ENCODE peak calls at places on chromosomes 6 and 20, in five cellular contexts. H, D, A, O and E are unnamed samples.

GRCh38 chr6:134512946-134513345 is 195.0 kb upstream of the SGK1 start:
- DNase-seq in A (no peak), H (no peak), O (no peak), D (no peak), E (no peak)

GRCh38 chr6:105509506-105510331 is 106.8 kb upstream of the PREP start:
- DNase-seq in O (peak), A (peak), D (no peak), H (no peak), E (no peak)

GRCh38 chr20:34475979-34476736 is 40.1 kb upstream of the DYNLRB1 start:
- DNase-seq in H (peak), D (peak), O (no peak), A (no peak), E (no peak)

GRCh38 chr6:128725271-128726233 is 157.4 kb upstream of the LAMA2 start:
- DNase-seq in A (peak), O (no peak), D (peak), H (peak), E (peak)

GRCh38 chr6:152273638-152274037 is 363.5 kb downstream of the SYNE1 start:
- DNase-seq in O (no peak), H (no peak), D (peak), A (no peak), E (no peak)

GRCh38 chr6:110139052-110139451 is 40.4 kb downstream of the WASF1 start:
- DNase-seq in D (no peak), O (no peak), H (no peak), A (no peak), E (no peak)

GRCh38 chr20:43752561-43753301 is 25.9 kb upstream of the GTSF1L start:
- DNase-seq in A (no peak), H (peak), D (no peak), O (no peak), E (peak)

GRCh38 chr20:12660918-12661317 is 347.9 kb upstream of the SPTLC3 start:
- DNase-seq in D (no peak), A (no peak), H (no peak), O (peak), E (no peak)

GRCh38 chr20:55513966-55514365 is 491.4 kb downstream of the CBLN4 start:
- DNase-seq in O (no peak), A (no peak), H (no peak), D (no peak), E (no peak)

GRCh38 chr6:148192310-148192709 is 150.3 kb upstream of the SASH1 start:
- DNase-seq in O (no peak), D (no peak), H (no peak), A (no peak), E (peak)

GRCh38 chr6:46097381-46097780 is 32.4 kb upstream of the ENPP4 start:
- DNase-seq in A (no peak), D (no peak), H (no peak), O (no peak), E (no peak)

DNA sequence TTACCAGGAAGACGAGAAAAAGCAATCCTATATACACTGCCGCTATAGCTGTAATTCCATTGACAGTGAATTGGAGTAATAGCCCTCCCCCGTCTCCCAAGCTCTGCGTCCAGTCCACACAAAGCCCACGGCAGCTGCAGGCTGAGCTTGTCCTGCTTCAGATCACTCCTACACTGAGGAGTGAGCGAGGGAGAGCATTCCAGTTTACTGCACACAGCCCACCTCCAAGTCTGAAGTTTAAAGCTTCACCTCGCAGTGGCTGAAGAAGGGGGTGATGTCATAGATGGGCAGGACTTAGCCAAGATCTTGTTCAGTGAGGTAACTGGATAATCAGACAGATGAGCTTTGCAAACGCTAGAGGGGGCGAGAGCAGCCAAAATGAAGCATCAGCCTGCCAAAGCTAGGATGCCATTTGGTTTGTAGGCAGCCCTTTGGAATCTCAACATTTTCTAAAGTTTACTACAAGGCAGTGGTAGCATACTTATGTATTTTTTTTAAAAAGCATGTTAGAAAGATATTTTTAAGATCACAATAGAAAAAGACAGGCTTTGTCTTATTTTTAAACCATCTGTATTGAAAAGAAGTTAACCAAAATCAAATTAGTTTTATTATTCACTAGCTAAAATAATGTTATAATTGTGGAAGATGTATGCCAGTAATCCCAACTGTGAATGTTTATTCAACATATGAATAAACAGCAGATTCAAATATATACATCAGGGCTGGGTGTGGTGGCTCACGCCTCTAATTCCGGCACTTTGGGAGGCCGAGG is at the start of gene FLRT3:
- DNase-seq in D (peak), H (peak), A (peak), O (peak), E (peak)
- TF ChIP-seq POLR2A in D (peak), H (peak), A (no peak), O (no peak), E (no peak)

DNA sequence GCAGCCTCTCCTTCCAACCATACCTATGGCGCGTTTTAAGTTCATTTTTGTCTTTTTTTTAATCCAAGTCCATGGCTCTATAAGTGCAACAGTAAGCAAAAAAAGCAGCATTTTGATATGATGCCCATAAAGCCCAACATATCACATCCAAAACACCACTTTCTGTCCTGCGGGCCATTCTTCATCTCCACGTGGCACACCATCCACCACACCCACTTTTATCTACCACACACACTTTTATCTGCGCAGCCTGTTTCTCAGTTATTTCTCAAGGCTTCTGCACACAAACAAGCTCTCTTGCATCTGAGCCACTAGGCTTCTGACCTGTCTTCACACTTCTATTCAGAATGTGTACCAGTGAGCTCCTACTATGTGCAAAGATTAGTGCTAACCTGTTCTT is 5.3 kb downstream of the GCLC start:
- DNase-seq in H (no peak), A (no peak), O (no peak), D (no peak), E (no peak)
- TF ChIP-seq POLR2A in H (no peak), A (no peak), O (no peak), D (no peak), E (no peak)

DNA sequence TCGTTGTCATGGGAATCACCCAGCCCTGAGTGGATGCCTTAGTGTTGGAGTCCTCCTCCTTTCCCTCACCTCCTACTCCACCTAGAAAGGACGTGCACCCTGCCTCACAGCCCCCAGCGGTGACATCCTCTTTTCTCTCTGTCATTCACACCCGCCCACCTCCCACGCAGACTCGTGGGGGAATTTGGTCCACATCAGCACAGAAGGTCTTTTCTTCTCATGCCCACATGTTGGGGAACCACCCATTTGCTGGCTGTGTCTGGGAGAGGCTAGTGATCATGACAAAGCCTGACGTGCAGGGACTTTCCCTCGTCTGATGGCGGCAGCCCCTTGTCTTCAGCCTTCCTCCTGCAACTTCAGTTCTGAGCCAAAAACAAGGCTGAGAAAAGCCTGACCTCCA is 96.0 kb upstream of the CNKSR3 start:
- DNase-seq in A (no peak), D (no peak), O (no peak), H (no peak), E (no peak)
- TF ChIP-seq POLR2A in A (no peak), D (no peak), O (no peak), H (no peak), E (no peak)

DNA sequence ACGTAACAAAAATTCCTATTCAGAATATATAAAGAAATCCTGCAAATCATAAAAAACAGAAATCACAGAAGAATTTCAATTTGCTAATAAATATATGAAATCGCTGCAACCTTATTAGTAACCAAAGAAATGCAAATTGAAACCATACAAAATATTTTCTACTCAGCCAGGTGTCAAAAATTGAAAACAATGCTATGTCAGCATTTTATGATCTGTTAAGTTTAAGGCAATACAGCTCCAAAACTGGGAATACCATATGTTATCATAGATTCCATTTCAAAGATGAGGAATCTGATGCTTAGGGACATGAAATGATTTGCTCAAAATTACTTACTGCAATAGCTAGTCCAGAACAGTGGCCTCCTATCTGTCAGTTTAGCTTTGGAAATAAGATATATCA is 168.9 kb downstream of the ID4 start:
- DNase-seq in H (no peak), A (no peak), D (no peak), O (no peak), E (no peak)
- TF ChIP-seq POLR2A in H (no peak), A (no peak), D (no peak), O (no peak), E (no peak)

GRCh38 chr20:32743237-32744112 is at the start of gene COMMD7:
- DNase-seq in D (peak), O (peak), A (no peak), H (peak), E (no peak)
- TF ChIP-seq POLR2A in D (peak), O (no peak), A (no peak), H (no peak), E (peak)

DNA sequence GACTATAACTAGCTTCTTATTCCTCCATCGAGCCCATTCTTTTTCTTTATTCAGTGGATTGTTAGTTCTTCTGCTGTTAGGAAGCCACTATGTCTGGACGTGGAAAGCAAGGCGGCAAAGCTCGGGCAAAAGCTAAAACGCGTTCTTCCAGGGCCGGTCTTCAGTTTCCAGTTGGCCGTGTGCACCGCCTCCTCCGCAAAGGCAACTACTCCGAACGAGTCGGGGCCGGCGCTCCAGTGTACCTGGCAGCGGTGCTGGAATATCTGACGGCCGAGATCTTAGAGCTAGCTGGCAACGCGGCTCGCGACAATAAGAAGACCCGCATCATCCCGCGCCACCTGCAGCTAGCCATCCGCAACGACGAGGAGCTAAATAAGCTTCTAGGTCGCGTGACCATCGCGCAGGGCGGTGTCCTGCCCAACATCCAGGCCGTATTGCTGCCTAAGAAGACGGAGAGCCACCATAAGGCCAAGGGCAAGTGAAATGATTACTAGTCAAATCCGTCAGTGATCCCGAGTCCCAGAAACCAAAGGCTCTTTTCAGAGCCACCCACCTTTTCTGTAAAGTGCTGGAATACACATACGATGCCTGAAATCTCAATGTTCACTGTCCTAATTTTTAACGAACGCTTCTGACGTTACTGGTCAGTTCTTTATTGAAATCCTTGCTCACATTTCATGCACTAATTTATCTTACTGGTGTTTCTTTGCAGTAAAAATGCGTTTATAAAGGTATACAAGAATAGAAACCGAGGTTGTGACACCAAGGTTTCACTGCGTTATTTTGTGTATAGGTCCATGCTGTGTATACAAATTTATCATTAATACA is 129.9 kb downstream of the HFE start:
- DNase-seq in A (no peak), H (peak), D (peak), O (peak), E (no peak)
- TF ChIP-seq POLR2A in A (no peak), H (peak), D (peak), O (peak), E (peak)